ENCODE peak calls at places on chromosomes 2 and 18, in six cellular contexts. Q, E, P, N, A and O are unnamed samples.

GRCh38 chr18:75036941-75037516 is 171.9 kb downstream of the PTGR3 start:
- DNase-seq in Q (peak), N (peak), A (no peak), E (no peak), P (no peak), O (no peak)

GRCh38 chr2:133287709-133288108 is 280.6 kb downstream of the NCKAP5 start:
- DNase-seq in A (no peak), Q (peak), N (peak), P (no peak), E (no peak), O (no peak)

GRCh38 chr2:237900891-237901831 is 41.7 kb downstream of the RAMP1 start:
- DNase-seq in E (no peak), N (no peak), Q (no peak), P (no peak), A (no peak), O (no peak)

GRCh38 chr18:44856157-44856556 is 175.5 kb downstream of the SETBP1 start:
- DNase-seq in A (no peak), Q (no peak), N (no peak), E (no peak), P (no peak), O (no peak)

GRCh38 chr2:80059381-80059907 is 245.1 kb downstream of the LRRTM1 start:
- DNase-seq in N (no peak), P (no peak), Q (no peak), E (no peak), A (no peak), O (no peak)

GRCh38 chr18:8960740-8961657 is 141.5 kb upstream of the NDUFV2 start:
- DNase-seq in Q (peak), P (no peak), N (peak), E (no peak), A (no peak), O (peak)

GRCh38 chr2:13968811-13969210 is 663.7 kb upstream of the LRATD1 start:
- DNase-seq in N (no peak), A (no peak), E (no peak), P (no peak), Q (no peak), O (no peak)

GRCh38 chr2:36773947-36774346 is 77.4 kb downstream of the VIT start:
- DNase-seq in N (no peak), Q (no peak), P (no peak), E (no peak), A (no peak), O (no peak)

GRCh38 chr2:26187114-26187513 is 14.2 kb downstream of the GAREM2 start:
- DNase-seq in Q (no peak), P (no peak), A (peak), N (no peak), E (no peak), O (no peak)

GRCh38 chr2:9768388-9768787 is 74.9 kb upstream of the TAF1B start:
- DNase-seq in N (peak), P (peak), E (peak), Q (no peak), A (peak), O (no peak)

GRCh38 chr2:44952143-44952805 is 10.8 kb downstream of the SIX3 start:
- DNase-seq in N (peak), E (peak), P (peak), Q (peak), A (peak), O (peak)

GRCh38 chr2:239496700-239497099 is 95.9 kb upstream of the HDAC4 start:
- DNase-seq in Q (no peak), E (no peak), N (no peak), P (no peak), A (no peak), O (no peak)

GRCh38 chr2:44167311-44167907 is 1.3 kb upstream of the PPM1B start:
- DNase-seq in N (no peak), E (no peak), Q (no peak), P (no peak), A (no peak), O (no peak)

GRCh38 chr2:170301606-170302005 is 123.7 kb downstream of the MYO3B start:
- DNase-seq in P (no peak), E (no peak), N (no peak), A (no peak), Q (no peak), O (no peak)

GRCh38 chr2:219362524-219363164 is 25.1 kb downstream of the DNPEP start:
- DNase-seq in E (no peak), Q (peak), A (no peak), P (no peak), N (peak), O (peak)

GRCh38 chr18:45801396-45802004 is 24.0 kb upstream of the SIGLEC15 start:
- DNase-seq in N (no peak), E (no peak), P (no peak), A (no peak), Q (no peak), O (no peak)

GRCh38 chr2:174621323-174621722 is 23.7 kb upstream of the WIPF1 start:
- DNase-seq in Q (no peak), A (no peak), P (no peak), N (no peak), E (no peak), O (no peak)

GRCh38 chr2:226489765-226490164 is 309.9 kb downstream of the IRS1 start:
- DNase-seq in P (no peak), N (peak), Q (peak), E (no peak), A (no peak), O (no peak)

GRCh38 chr2:85188852-85189251 is 55.7 kb downstream of the TCF7L1 start:
- DNase-seq in A (no peak), E (no peak), N (peak), Q (no peak), P (no peak), O (no peak)

GRCh38 chr18:58793361-58793760 is 71.3 kb upstream of the ZNF532 start:
- DNase-seq in P (no peak), Q (peak), A (no peak), N (peak), E (no peak), O (peak)

DNA sequence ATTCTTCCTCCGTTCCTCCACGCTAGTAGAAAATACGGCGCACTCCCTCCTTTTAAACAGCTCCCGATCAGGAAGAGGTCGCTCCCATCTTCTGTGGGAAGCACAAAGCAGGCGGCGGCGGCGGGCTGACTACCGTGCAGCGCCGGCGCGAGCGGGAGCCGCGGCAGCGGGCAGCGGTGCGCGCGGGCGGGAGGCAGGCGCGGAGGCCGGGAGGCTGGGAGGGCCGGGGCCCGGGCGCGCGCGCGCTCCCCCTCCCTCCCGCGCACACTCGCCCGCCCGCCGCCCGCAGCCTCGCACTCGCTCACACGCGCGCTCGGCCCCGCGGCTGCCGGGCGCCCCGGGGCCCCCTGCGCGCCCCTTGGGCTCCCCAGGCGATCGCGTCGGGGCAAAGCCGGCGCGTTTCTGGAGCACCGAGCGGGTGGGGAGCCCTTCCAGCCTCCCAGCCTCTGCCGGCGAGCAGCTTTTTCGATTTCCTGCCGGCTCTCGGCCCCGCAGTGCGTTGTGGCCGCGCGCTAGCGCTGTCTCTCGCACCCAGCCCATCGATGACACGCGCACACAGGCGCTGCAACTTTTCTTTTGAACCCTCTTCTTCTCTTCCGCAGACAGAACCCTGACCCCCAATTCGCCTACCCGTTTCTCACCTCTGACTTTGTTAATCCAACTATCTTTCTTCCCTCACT is at the start of gene SLC8A1:
- DNase-seq in E (peak), A (peak), Q (peak), P (peak), N (peak), O (no peak)
- H2BK120ac ChIP-seq in E (no peak), A (no peak), Q (peak), P (no peak), N (peak), O (peak)

DNA sequence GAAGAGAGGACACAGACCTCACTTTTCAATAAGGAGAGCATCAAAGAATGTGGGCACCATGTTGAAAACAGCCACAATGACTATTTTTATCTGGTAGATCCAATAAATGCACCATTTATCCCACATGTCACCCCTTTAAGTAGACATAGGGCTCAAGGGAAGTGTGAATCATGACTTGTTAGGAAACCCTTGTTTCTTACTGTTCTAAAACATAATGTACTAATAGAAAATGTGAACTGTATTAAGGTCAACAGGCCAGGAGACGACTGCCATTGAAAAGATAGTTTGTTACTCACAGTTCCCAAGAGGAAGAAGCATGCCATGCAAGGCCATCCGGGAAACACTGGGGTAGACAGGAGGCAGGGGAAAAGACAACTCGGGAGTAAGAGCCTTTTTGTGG is 137.7 kb downstream of the EN1 start:
- DNase-seq in A (no peak), P (no peak), Q (no peak), E (no peak), N (no peak), O (no peak)
- H3K14ac ChIP-seq in A (no peak), P (no peak), Q (no peak), E (no peak), N (no peak), O (no peak)

GRCh38 chr2:24566209-24566608 is 75.2 kb downstream of the NCOA1 start:
- DNase-seq in N (no peak), E (no peak), A (no peak), P (no peak), Q (no peak), O (no peak)

GRCh38 chr2:24570225-24570624 is 79.2 kb downstream of the NCOA1 start:
- DNase-seq in E (no peak), A (no peak), P (no peak), N (no peak), Q (no peak), O (no peak)

GRCh38 chr2:24568492-24568891 is 77.4 kb downstream of the NCOA1 start:
- DNase-seq in Q (no peak), P (no peak), E (no peak), A (no peak), N (no peak), O (no peak)

GRCh38 chr2:24566630-24567029 is 75.6 kb downstream of the NCOA1 start:
- DNase-seq in N (no peak), A (no peak), E (no peak), Q (no peak), P (no peak), O (no peak)

GRCh38 chr2:24565537-24565936 is 74.5 kb downstream of the NCOA1 start:
- DNase-seq in P (no peak), Q (no peak), N (no peak), A (no peak), E (no peak), O (no peak)
- H2BK5ac ChIP-seq in P (no peak), Q (no peak), N (no peak), A (no peak), E (no peak), O (no peak)

GRCh38 chr2:64094663-64095382 is 49.4 kb downstream of the PELI1 start:
- DNase-seq in A (no peak), Q (no peak), P (no peak), E (no peak), N (no peak), O (no peak)
- H2BK120ac ChIP-seq in A (no peak), Q (no peak), P (no peak), E (no peak), N (no peak), O (no peak)

DNA sequence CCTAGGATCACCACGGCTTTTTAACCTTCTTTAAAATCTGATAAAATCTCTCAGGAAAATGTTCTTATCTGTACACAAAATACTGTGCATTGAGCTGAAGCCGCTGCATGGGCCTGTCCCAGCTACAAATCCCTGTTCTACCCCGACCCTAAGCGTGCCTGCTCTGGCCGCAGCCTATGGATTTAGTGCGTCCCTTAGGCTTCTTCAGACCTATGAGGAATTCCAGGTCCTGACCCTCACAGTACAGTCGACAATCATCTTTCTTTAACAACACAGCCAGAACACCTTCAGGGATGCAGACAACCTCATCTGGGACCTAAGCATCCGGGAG is 477 bp upstream of the WDCP start:
- DNase-seq in N (no peak), P (no peak), A (peak), Q (no peak), E (no peak), O (no peak)
- H3K14ac ChIP-seq in N (no peak), P (no peak), A (no peak), Q (peak), E (no peak), O (no peak)